ENCODE peak calls at places on chromosomes 16 and 17, in six cellular contexts. L is GM06990, G is psoas muscle, K is body of pancreas, H is cardiac muscle cell, S is left lung. P is an unnamed sample.
A peak's percentile ranks its signal among the peaks of the same experiment; 100 is the strongest.

GRCh38 chr17:81066771-81067315 is 31.9 kb downstream of the BAIAP2 start:
- DNase-seq in L (no peak), G (no peak), K (no peak), H (no peak), S (no peak), P (no peak)

GRCh38 chr16:19777061-19777460 is 59.0 kb downstream of the IQCK start:
- DNase-seq in L (no peak), G (no peak), K (no peak), H (no peak), S (no peak), P (no peak)

GRCh38 chr17:70073799-70074198 is 1.2 kb upstream of the KCNJ16 start:
- DNase-seq in L (no peak), G (no peak), K (no peak), H (no peak), S (no peak), P (no peak)

GRCh38 chr16:27103954-27104353 is 37.2 kb downstream of the C16orf82 start:
- DNase-seq in L (no peak), G (no peak), K (no peak), H (no peak), S (no peak), P (no peak)

GRCh38 chr17:45907720-45908395 is 13.5 kb downstream of the MAPT start:
- DNase-seq in L (no peak), G (no peak), K (no peak), H (no peak), S (no peak), P (peak; percentile 15)

GRCh38 chr16:88613911-88614817 is 24.2 kb upstream of the IL17C start:
- DNase-seq in L (no peak), G (no peak), K (no peak), H (no peak), S (peak; percentile 26), P (no peak)

GRCh38 chr17:36128411-36128978 is 24.9 kb downstream of the CCL4 start:
- DNase-seq in L (no peak), G (no peak), K (no peak), H (no peak), S (no peak), P (no peak)

GRCh38 chr17:21161498-21162393 is 35.0 kb downstream of the DHRS7B start:
- DNase-seq in L (no peak), G (no peak), K (no peak), H (peak; percentile 64), S (no peak), P (no peak)

GRCh38 chr17:37796081-37796480 is 51.2 kb upstream of the HNF1B start:
- DNase-seq in L (no peak), G (no peak), K (no peak), H (no peak), S (no peak), P (no peak)

GRCh38 chr16:345686-346231 is 6.8 kb downstream of the AXIN1 start:
- DNase-seq in L (no peak), G (no peak), K (no peak), H (no peak), S (no peak), P (no peak)

GRCh38 chr17:69448431-69449102 is 34.1 kb downstream of the MAP2K6 start:
- DNase-seq in L (no peak), G (peak; percentile 41), K (peak; percentile 60), H (peak; percentile 37), S (no peak), P (peak; percentile 65)

GRCh38 chr16:51125992-51126391 is 25.1 kb downstream of the SALL1 start:
- DNase-seq in L (no peak), G (no peak), K (no peak), H (no peak), S (no peak), P (no peak)

GRCh38 chr16:67457611-67458010 is 23.3 kb downstream of the ATP6V0D1 start:
- DNase-seq in L (no peak), G (no peak), K (no peak), H (no peak), S (no peak), P (no peak)

GRCh38 chr16:30722443-30722842 is 23.5 kb downstream of the SRCAP start:
- DNase-seq in L (no peak), G (no peak), K (no peak), H (no peak), S (no peak), P (no peak)

GRCh38 chr16:71917900-71918299 is 22.6 kb downstream of the IST1 start:
- DNase-seq in L (no peak), G (no peak), K (no peak), H (peak; percentile 74), S (no peak), P (no peak)

GRCh38 chr17:30248786-30249185 is 13.3 kb upstream of the SLC6A4 start:
- DNase-seq in L (no peak), G (no peak), K (no peak), H (peak; percentile 64), S (no peak), P (no peak)

GRCh38 chr16:81035975-81036750 is 521 bp downstream of the ATMIN start:
- DNase-seq in L (peak; percentile 68), G (peak; percentile 34), K (peak; percentile 38), H (peak; percentile 24), S (peak; percentile 86), P (peak; percentile 54)

GRCh38 chr16:85715169-85716015 is 26.6 kb upstream of the GINS2 start:
- DNase-seq in L (no peak), G (no peak), K (no peak), H (peak; percentile 53), S (no peak), P (no peak)

GRCh38 chr17:725746-726145 is 6.7 kb upstream of the TLCD3A start:
- DNase-seq in L (no peak), G (no peak), K (no peak), H (no peak), S (no peak), P (no peak)

GRCh38 chr17:57938061-57938502 is 17.1 kb downstream of the CUEDC1 start:
- DNase-seq in L (no peak), G (no peak), K (no peak), H (no peak), S (no peak), P (no peak)

GRCh38 chr17:39529455-39529854 is 68.2 kb downstream of the CDK12 start:
- DNase-seq in L (no peak), G (no peak), K (no peak), H (no peak), S (no peak), P (no peak)
- TF ChIP-seq CTCF in L (no peak), G (no peak), K (no peak), H (no peak), S (no peak), P (no peak)

DNA sequence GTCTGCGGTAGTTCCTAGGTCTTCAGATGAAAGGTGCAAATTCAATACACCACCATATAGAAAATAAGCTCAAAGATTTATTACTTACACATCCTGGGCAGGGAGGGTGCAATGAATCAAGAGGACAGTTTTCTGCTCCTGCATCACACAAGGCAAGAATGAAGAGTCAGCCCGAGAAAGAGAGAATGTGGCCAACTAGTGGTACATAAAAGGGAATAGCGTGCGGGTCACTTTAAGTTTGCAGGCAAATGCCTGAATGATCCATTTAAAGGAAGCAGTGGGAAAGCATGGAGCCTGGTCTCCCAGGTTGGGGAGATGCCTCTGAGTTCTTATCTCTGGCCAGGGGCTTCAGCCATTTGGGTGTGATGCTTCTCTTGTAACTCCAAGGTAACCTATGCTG is 403.3 kb downstream of the GRIN2A start:
- DNase-seq in L (no peak), G (no peak), K (no peak), H (no peak), S (no peak), P (no peak)
- TF ChIP-seq CTCF in L (no peak), G (no peak), K (no peak), H (no peak), S (no peak), P (no peak)

GRCh38 chr17:50201226-50201854 is at the start of gene COL1A1:
- DNase-seq in L (no peak), G (peak; percentile 80), K (peak; percentile 38), H (peak; percentile 93), S (peak; percentile 77), P (peak; percentile 45)

GRCh38 chr17:50204431-50204830 is 3.0 kb upstream of the COL1A1 start:
- DNase-seq in L (no peak), G (no peak), K (no peak), H (no peak), S (no peak), P (no peak)

GRCh38 chr17:50203589-50204345 is 2.3 kb upstream of the COL1A1 start:
- DNase-seq in L (no peak), G (peak; percentile 60), K (no peak), H (peak; percentile 89), S (no peak), P (no peak)

GRCh38 chr17:50205111-50205821 is 3.8 kb upstream of the COL1A1 start:
- DNase-seq in L (no peak), G (no peak), K (no peak), H (peak; percentile 72), S (no peak), P (peak; percentile 65)

GRCh38 chr17:50203086-50203485 is 1.7 kb upstream of the COL1A1 start:
- DNase-seq in L (no peak), G (no peak), K (no peak), H (peak; percentile 64), S (no peak), P (no peak)
- TF ChIP-seq CTCF in L (no peak), G (no peak), K (no peak), H (no peak), S (no peak), P (no peak)

DNA sequence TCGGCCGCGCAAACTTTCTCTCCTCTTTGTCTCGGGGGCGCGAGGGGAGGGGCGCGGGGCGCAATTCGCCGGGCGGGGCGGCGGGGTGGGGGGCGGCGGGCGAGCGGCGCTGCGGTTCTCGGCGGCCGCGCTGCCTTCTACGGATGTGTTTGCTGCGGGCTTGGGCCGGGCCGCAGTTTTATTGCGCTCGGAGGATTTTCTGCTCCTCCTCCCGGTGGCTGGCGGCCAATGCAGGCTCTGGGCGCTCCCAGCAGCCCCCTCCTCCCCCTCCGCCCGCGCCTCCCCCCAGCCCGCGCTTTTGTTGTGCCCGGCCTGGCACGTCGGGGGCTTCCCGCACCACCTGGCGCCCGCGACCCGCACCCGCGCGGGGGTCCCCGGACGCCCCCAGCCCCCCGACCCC is at the start of gene TIMP2:
- DNase-seq in L (no peak), G (peak; percentile 89), K (peak; percentile 91), H (peak; percentile 91), S (peak; percentile 96), P (peak; percentile 89)
- TF ChIP-seq CTCF in L (peak; percentile 24), G (peak; percentile 17), K (peak; percentile 24), H (no peak), S (peak; percentile 65), P (no peak)